ENCODE peak calls at places on chromosomes 7 and 10, in seven cellular contexts. S is lung, H is NCI-H1105 treated with DMSO at 0.1 percent for 48 hours, U is AG10803, B is EL, L is heart left ventricle, Q is nephron progenitor cell. Y is an unnamed sample.
A peak's percentile ranks its signal among the peaks of the same experiment; 100 is the strongest.

GRCh38 chr10:5927306-5927705 is 37.3 kb downstream of the FBH1 start:
- DNase-seq in Q (no peak), U (peak; percentile 90), H (no peak), S (no peak), B (peak; percentile 40), L (no peak), Y (no peak)

GRCh38 chr7:95800787-95801186 is 28.4 kb downstream of the DYNC1I1 start:
- DNase-seq in S (no peak), L (no peak), H (no peak), Q (no peak), U (no peak), B (no peak), Y (no peak)

GRCh38 chr7:57363321-57363720 is 86.7 kb upstream of the ZNF716 start:
- DNase-seq in B (no peak), L (no peak), Q (no peak), U (no peak), H (no peak), S (no peak), Y (no peak)

GRCh38 chr7:64997927-64998391 is 7.1 kb upstream of the ZNF117 start:
- DNase-seq in S (no peak), H (no peak), B (peak; percentile 32), L (peak; percentile 29), Q (no peak), U (peak; percentile 32), Y (no peak)

GRCh38 chr7:73517241-73517995 is 4.7 kb downstream of the BAZ1B start:
- DNase-seq in H (no peak), S (no peak), U (no peak), Q (no peak), L (no peak), B (no peak), Y (no peak)

GRCh38 chr10:14532473-14533251 is 201.9 kb upstream of the FRMD4A start:
- DNase-seq in U (no peak), S (no peak), H (no peak), L (no peak), Q (no peak), B (peak; percentile 68), Y (peak; percentile 99)

GRCh38 chr7:157476654-157477549 is 140.1 kb downstream of the DNAJB6 start:
- DNase-seq in B (no peak), S (no peak), U (no peak), H (no peak), L (no peak), Q (no peak), Y (no peak)

GRCh38 chr7:137953692-137954470 is 48.0 kb downstream of the CREB3L2 start:
- DNase-seq in S (no peak), Q (no peak), U (peak; percentile 80), B (peak; percentile 72), L (no peak), H (peak; percentile 44), Y (peak; percentile 42)

GRCh38 chr10:1037098-1037497 is 11.4 kb upstream of the IDI2 start:
- DNase-seq in U (no peak), S (no peak), B (no peak), Q (no peak), H (no peak), L (no peak), Y (no peak)

GRCh38 chr10:31697271-31698168 is 231.1 kb downstream of the ARHGAP12 start:
- DNase-seq in L (peak; percentile 93), U (peak; percentile 86), Q (no peak), B (peak; percentile 85), H (no peak), S (peak; percentile 68), Y (no peak)

GRCh38 chr7:25318077-25318476 is 89.8 kb upstream of the NPVF start:
- DNase-seq in Q (no peak), L (no peak), H (no peak), S (no peak), B (no peak), U (no peak), Y (no peak)

GRCh38 chr7:106260136-106260561 is 24.6 kb downstream of the NAMPT start:
- DNase-seq in Q (no peak), S (no peak), U (peak; percentile 76), H (no peak), L (no peak), B (no peak), Y (no peak)

GRCh38 chr10:13851906-13852305 is 265.1 kb downstream of the PRPF18 start:
- DNase-seq in H (no peak), U (no peak), L (no peak), S (no peak), B (no peak), Q (no peak), Y (no peak)

GRCh38 chr10:13158401-13158800 is 3.0 kb upstream of the MCM10 start:
- DNase-seq in U (no peak), H (no peak), Q (peak; percentile 32), S (no peak), L (no peak), B (no peak), Y (no peak)

GRCh38 chr7:1144269-1144771 is 15.7 kb downstream of the ZFAND2A start:
- DNase-seq in S (no peak), H (no peak), L (peak; percentile 80), Q (no peak), U (peak; percentile 50), B (peak; percentile 19), Y (no peak)

GRCh38 chr10:100489388-100489787 is 26.6 kb downstream of the WNT8B start:
- DNase-seq in U (no peak), Q (no peak), S (no peak), H (no peak), B (no peak), L (no peak), Y (no peak)

GRCh38 chr7:74454948-74455804 is 1.5 kb downstream of the GTF2IRD1 start:
- DNase-seq in L (peak; percentile 65), H (no peak), B (no peak), S (no peak), Q (peak; percentile 40), U (no peak), Y (no peak)

GRCh38 chr10:71755179-71755879 is 18.0 kb downstream of the VSIR start:
- DNase-seq in L (no peak), U (no peak), H (no peak), S (no peak), B (no peak), Q (peak; percentile 41), Y (no peak)

GRCh38 chr10:68955414-68955785 is 570 bp upstream of the DDX21 start:
- DNase-seq in S (no peak), H (no peak), B (no peak), U (peak; percentile 17), Q (peak; percentile 12), L (no peak), Y (no peak)

GRCh38 chr7:33459340-33459751 is 330.0 kb downstream of the BBS9 start:
- DNase-seq in S (no peak), B (peak; percentile 46), H (peak; percentile 75), Q (peak; percentile 22), U (peak; percentile 77), L (peak; percentile 22), Y (no peak)

GRCh38 chr10:48526371-48526821 is 78.5 kb downstream of the ARHGAP22 start:
- DNase-seq in U (peak; percentile 88), Q (no peak), L (no peak), B (peak; percentile 91), S (no peak), H (no peak), Y (peak; percentile 82)

GRCh38 chr7:66720571-66720970 is 20.0 kb upstream of the RABGEF1 start:
- DNase-seq in B (no peak), L (no peak), U (no peak), H (no peak), Q (no peak), S (no peak), Y (no peak)

Y was measured in T1000.